ENCODE peak calls at places on chromosomes 1 and 21, in eight cellular contexts. I is tibial nerve, S is lung, L is fibroblast of lung, A is OCI-LY7, V is uterus, X is K562, C is stomach. Z is an unnamed sample. For H3K9me3 and H3K36me3, the result is how much of the 10 kb centered on the place peaks cover.

GRCh38 chr21:41168391-41169257 is 664 bp downstream of the BACE2 start:
- DNase-seq in I (peak), S (peak), L (peak), A (no peak), V (peak), X (no peak), C (peak), Z (peak)

GRCh38 chr1:158496379-158496778 is 24.4 kb downstream of the OR10R2 start:
- DNase-seq in I (no peak), S (no peak), L (no peak), A (peak), V (no peak), X (peak), C (no peak), Z (no peak)

GRCh38 chr1:118254483-118254882 is 69.5 kb upstream of the SPAG17 start:
- DNase-seq in I (no peak), S (no peak), L (no peak), A (no peak), V (no peak), X (no peak), C (no peak), Z (no peak)

GRCh38 chr1:100907887-100908286 is 12.0 kb downstream of the SLC30A7 start:
- DNase-seq in I (no peak), S (no peak), L (no peak), A (no peak), V (no peak), X (no peak), C (no peak), Z (no peak)

GRCh38 chr21:45741691-45742090 is 98.2 kb downstream of the PCBP3 start:
- DNase-seq in I (no peak), S (no peak), L (no peak), A (no peak), V (no peak), X (no peak), C (no peak), Z (no peak)

GRCh38 chr1:111597433-111597832 is 22.2 kb upstream of the RAP1A start:
- DNase-seq in I (no peak), S (no peak), L (peak), A (no peak), V (no peak), X (no peak), C (no peak), Z (no peak)

GRCh38 chr1:219507432-219507831 is 105.5 kb downstream of the ZC3H11B start:
- DNase-seq in I (no peak), S (no peak), L (peak), A (no peak), V (no peak), X (no peak), C (no peak), Z (no peak)

GRCh38 chr21:25638634-25639166 is 358 bp upstream of the JAM2 start:
- DNase-seq in I (no peak), S (no peak), L (peak), A (peak), V (no peak), X (no peak), C (no peak), Z (no peak)

GRCh38 chr1:226973371-226973897 is 33.3 kb downstream of the COQ8A start:
- DNase-seq in I (no peak), S (no peak), L (no peak), A (no peak), V (peak), X (no peak), C (no peak), Z (peak)

GRCh38 chr1:212916395-212917133 is 33.8 kb upstream of the VASH2 start:
- DNase-seq in I (no peak), S (peak), L (peak), A (no peak), V (peak), X (peak), C (peak), Z (peak)

GRCh38 chr21:31119199-31119598 is 80.9 kb upstream of the KRTAP19-8 start:
- DNase-seq in I (no peak), S (no peak), L (no peak), A (no peak), V (no peak), X (no peak), C (no peak), Z (no peak)

GRCh38 chr1:113565621-113566020 is 175.3 kb downstream of the MAGI3 start:
- DNase-seq in I (no peak), S (no peak), L (no peak), A (no peak), V (no peak), X (no peak), C (no peak), Z (no peak)

GRCh38 chr1:13694886-13695684 is 4.9 kb upstream of the PRDM2 start:
- DNase-seq in I (no peak), S (no peak), L (no peak), A (no peak), V (no peak), X (no peak), C (no peak), Z (no peak)

GRCh38 chr1:169049258-169049936 is 57.1 kb upstream of the ATP1B1 start:
- DNase-seq in I (no peak), S (no peak), L (no peak), A (no peak), V (no peak), X (no peak), C (no peak), Z (no peak)

GRCh38 chr1:232764458-232765231 is 40.6 kb upstream of the MAP10 start:
- DNase-seq in I (no peak), S (no peak), L (no peak), A (no peak), V (no peak), X (no peak), C (no peak), Z (no peak)

GRCh38 chr1:55814967-55815366 is 599.8 kb upstream of the USP24 start:
- DNase-seq in I (no peak), S (no peak), L (no peak), A (no peak), V (no peak), X (no peak), C (no peak), Z (no peak)

GRCh38 chr21:34924194-34924593 is 124.9 kb downstream of the RUNX1 start:
- DNase-seq in I (no peak), S (no peak), L (no peak), A (no peak), V (no peak), X (no peak), C (no peak), Z (no peak)

GRCh38 chr1:177921590-177921989 is 48.3 kb downstream of the SEC16B start:
- DNase-seq in I (no peak), S (no peak), L (no peak), A (no peak), V (no peak), X (no peak), C (no peak), Z (no peak)

GRCh38 chr1:107664882-107665871 is 299.8 kb downstream of the VAV3 start:
- DNase-seq in I (no peak), S (no peak), L (no peak), A (no peak), V (peak), X (no peak), C (no peak), Z (no peak)

GRCh38 chr1:205374205-205375078 is 17.7 kb upstream of the KLHDC8A start:
- DNase-seq in I (no peak), S (peak), L (peak), A (no peak), V (no peak), X (no peak), C (no peak), Z (no peak)

GRCh38 chr1:20666804-20667203 is 5.6 kb upstream of the DDOST start:
- DNase-seq in I (no peak), S (no peak), L (no peak), A (peak), V (no peak), X (peak), C (no peak), Z (peak)

GRCh38 chr21:28798798-28799197 is 193.9 kb downstream of the LTN1 start:
- DNase-seq in I (no peak), S (no peak), L (peak), A (no peak), V (no peak), X (no peak), C (no peak), Z (no peak)

GRCh38 chr21:28336299-28336698 is 656.4 kb downstream of the LTN1 start:
- DNase-seq in I (no peak), S (no peak), L (peak), A (peak), V (no peak), X (no peak), C (peak), Z (no peak)

GRCh38 chr1:41394918-41395598 is 33.8 kb downstream of the FOXO6 start:
- DNase-seq in I (no peak), S (no peak), L (no peak), A (no peak), V (no peak), X (peak), C (no peak), Z (no peak)

GRCh38 chr1:86499987-86500593 is 31.4 kb downstream of the CLCA1 start:
- DNase-seq in I (no peak), S (no peak), L (peak), A (peak), V (no peak), X (peak), C (no peak), Z (no peak)

GRCh38 chr1:55981015-55981635 is 598.2 kb downstream of the PLPP3 start:
- DNase-seq in I (no peak), S (no peak), L (peak), A (no peak), V (no peak), X (no peak), C (no peak), Z (no peak)

GRCh38 chr1:222225171-222225570 is 322.7 kb downstream of the HHIPL2 start:
- DNase-seq in I (no peak), S (no peak), L (peak), A (no peak), V (no peak), X (no peak), C (no peak), Z (peak)

GRCh38 chr1:5598824-5599395 is 393.3 kb downstream of the NPHP4 start:
- DNase-seq in I (no peak), S (peak), L (no peak), A (no peak), V (no peak), X (no peak), C (peak), Z (no peak)

GRCh38 chr21:33949516-33950424 is 34.2 kb upstream of the ATP5PO start:
- DNase-seq in I (no peak), S (no peak), L (no peak), A (no peak), V (no peak), X (no peak), C (no peak), Z (no peak)

GRCh38 chr1:184116287-184116686 is 64.8 kb downstream of the TSEN15 start:
- DNase-seq in I (no peak), S (no peak), L (no peak), A (no peak), V (no peak), X (no peak), C (no peak), Z (no peak)

GRCh38 chr1:223479718-223480425 is 86.7 kb downstream of the CCDC185 start:
- DNase-seq in I (no peak), S (no peak), L (no peak), A (no peak), V (no peak), X (no peak), C (no peak), Z (no peak)

GRCh38 chr1:145751491-145752021 is 32.3 kb downstream of the CD160 start:
- DNase-seq in I (no peak), S (no peak), L (peak), A (no peak), V (no peak), X (no peak), C (no peak), Z (peak)

GRCh38 chr1:97906567-97907228 is 14.1 kb downstream of the DPYD start:
- DNase-seq in I (no peak), S (peak), L (peak), A (no peak), V (peak), X (no peak), C (no peak), Z (peak)

GRCh38 chr1:66331641-66332523 is 202.1 kb upstream of the SGIP1 start:
- DNase-seq in I (peak), S (peak), L (peak), A (peak), V (peak), X (no peak), C (peak), Z (peak)

GRCh38 chr1:31605908-31606427 is 11.5 kb upstream of the HCRTR1 start:
- DNase-seq in I (no peak), S (no peak), L (peak), A (peak), V (no peak), X (no peak), C (peak), Z (peak)

GRCh38 chr1:65924471-65924870 is 131.8 kb downstream of the PDE4B start:
- DNase-seq in I (no peak), S (no peak), L (peak), A (no peak), V (no peak), X (no peak), C (no peak), Z (peak)

GRCh38 chr1:82538876-82539275 is 738.1 kb downstream of the ADGRL2 start:
- DNase-seq in I (no peak), S (no peak), L (peak), A (no peak), V (no peak), X (no peak), C (no peak), Z (peak)
- H3K9me3 ChIP-seq in I (under half), S (under half), L (under half), A (under half), V (under half), X (under half), C (under half), Z (under half)

DNA sequence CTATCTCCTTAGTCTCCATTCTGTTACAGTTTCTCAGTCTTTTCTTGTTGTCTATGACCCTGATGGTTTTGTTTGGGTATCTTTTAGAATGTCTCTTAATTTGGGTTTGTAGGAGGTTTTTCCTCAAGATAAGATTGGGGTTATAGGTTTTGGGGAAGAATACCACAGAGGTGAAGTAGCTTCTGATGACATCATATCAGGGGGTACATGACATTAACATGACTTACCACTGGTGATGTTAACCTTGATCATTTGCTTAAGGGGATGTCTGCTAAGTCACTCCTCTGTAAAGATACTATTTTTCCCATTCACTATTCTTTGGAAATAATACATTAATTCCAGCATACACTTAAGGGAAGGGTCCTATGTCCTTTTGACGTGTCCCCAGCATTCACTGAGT is 11.9 kb downstream of the RAVER2 start:
- DNase-seq in I (no peak), S (no peak), L (no peak), A (no peak), V (no peak), X (no peak), C (no peak), Z (no peak)
- H3K27ac ChIP-seq in I (no peak), S (peak), L (no peak), A (no peak), V (no peak), X (peak), C (no peak), Z (no peak)

DNA sequence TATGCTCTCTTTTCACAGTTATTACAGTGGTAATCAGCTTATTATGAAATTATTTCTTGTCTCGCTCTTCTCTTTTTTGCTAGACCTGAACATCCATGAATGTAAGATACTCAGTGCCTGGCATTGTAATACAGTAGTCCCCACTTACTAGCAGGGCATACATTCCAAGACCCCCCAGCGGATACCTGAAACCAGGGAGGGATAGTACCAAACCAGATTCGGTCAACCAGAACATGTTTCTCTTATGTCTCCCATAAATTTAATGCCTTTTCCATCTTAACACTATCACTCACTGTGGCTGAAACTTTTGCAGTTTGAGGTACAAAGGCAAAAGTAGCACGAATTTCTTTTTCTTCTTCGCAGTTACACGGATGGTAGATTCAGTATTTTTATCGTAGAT is 24.6 kb upstream of the B3GALT2 start:
- DNase-seq in I (no peak), S (no peak), L (no peak), A (no peak), V (no peak), X (no peak), C (no peak), Z (no peak)
- H3K36me3 ChIP-seq in I (under half), S (under half), L (under half), A (half or more), V (under half), X (half or more), C (half or more), Z (under half)

DNA sequence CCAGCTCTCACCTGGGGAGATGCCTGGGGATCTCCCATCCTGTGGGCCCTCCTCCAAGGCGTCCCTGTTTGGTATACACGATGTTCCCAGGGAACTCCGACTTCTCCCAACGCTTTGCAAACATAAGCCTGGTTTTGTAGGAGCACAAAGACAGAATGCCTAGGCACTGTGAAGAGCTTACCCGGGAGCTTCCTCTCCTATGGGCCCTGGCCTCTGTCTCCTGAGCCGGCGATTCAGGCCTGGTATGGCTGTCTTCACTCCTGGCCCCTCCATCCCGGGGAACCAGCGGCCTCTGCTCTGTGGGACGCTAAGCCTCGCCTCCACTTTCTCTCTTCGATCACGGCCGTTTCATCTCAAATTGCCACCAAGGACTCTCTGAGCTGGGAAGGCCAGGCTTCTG is 59.6 kb upstream of the ACTRT2 start:
- DNase-seq in I (no peak), S (no peak), L (no peak), A (no peak), V (no peak), X (no peak), C (no peak), Z (peak)
- H3K9me3 ChIP-seq in I (under half), S (under half), L (under half), A (under half), V (under half), X (under half), C (under half), Z (under half)

GRCh38 chr1:93350322-93350721 is 4.6 kb downstream of the DR1 start:
- DNase-seq in I (no peak), S (no peak), L (no peak), A (peak), V (no peak), X (no peak), C (no peak), Z (no peak)

GRCh38 chr1:93350875-93351274 is 5.2 kb downstream of the DR1 start:
- DNase-seq in I (no peak), S (no peak), L (no peak), A (no peak), V (no peak), X (no peak), C (no peak), Z (no peak)

GRCh38 chr1:93347319-93347899 is 1.7 kb downstream of the DR1 start:
- DNase-seq in I (no peak), S (no peak), L (no peak), A (no peak), V (no peak), X (no peak), C (no peak), Z (no peak)

GRCh38 chr1:93348104-93348780 is 2.5 kb downstream of the DR1 start:
- DNase-seq in I (no peak), S (no peak), L (peak), A (no peak), V (no peak), X (no peak), C (no peak), Z (no peak)

GRCh38 chr1:93349231-93350135 is 3.8 kb downstream of the DR1 start:
- DNase-seq in I (no peak), S (no peak), L (peak), A (peak), V (no peak), X (peak), C (no peak), Z (no peak)
- H3K27ac ChIP-seq in I (no peak), S (no peak), L (no peak), A (no peak), V (no peak), X (peak), C (no peak), Z (peak)

GRCh38 chr1:225700889-225701465 is 48.1 kb upstream of the ENAH start:
- DNase-seq in I (no peak), S (no peak), L (no peak), A (no peak), V (no peak), X (no peak), C (no peak), Z (no peak)
- H3K36me3 ChIP-seq in I (under half), S (under half), L (under half), A (under half), V (under half), X (under half), C (under half), Z (under half)

DNA sequence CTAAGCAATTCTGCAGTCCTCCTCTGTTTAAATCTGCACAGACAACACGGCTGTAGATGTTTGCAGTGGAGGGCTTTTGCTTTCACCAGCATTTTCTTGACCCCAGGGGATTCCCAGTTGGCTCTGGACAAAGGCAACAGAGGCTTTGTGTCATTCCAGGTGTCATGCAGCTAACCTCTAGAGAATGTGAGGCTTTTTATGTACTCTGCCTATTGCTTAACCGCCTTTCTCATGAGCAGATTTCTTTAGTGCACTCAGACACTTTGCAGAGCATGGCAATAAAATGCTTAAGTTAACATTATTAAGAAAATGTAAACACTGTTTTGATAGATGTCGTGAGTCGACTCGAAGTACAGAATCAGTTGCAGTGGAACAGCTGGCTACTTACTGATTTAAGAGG is 783.2 kb upstream of the NEGR1 start:
- DNase-seq in I (no peak), S (no peak), L (peak), A (no peak), V (no peak), X (no peak), C (no peak), Z (no peak)
- H3K9me3 ChIP-seq in I (under half), S (under half), L (under half), A (under half), V (under half), X (under half), C (under half), Z (under half)

GRCh38 chr1:230865062-230865817 is 3.1 kb downstream of the C1orf198 start:
- DNase-seq in I (no peak), S (no peak), L (no peak), A (no peak), V (no peak), X (no peak), C (no peak), Z (no peak)
- H3K27ac ChIP-seq in I (peak), S (peak), L (no peak), A (no peak), V (peak), X (no peak), C (peak), Z (peak)